ENCODE peak calls at places on chromosomes 2 and 18, in eight cellular contexts. X is suprapubic skin, K is RWPE2, G is adrenal gland, O is fibroblast of mammary gland, U is PC-3, F is AG09309, H is lower leg skin. Q is an unnamed sample.
A peak's percentile ranks its signal among the peaks of the same experiment; 100 is the strongest.

GRCh38 chr2:5392658-5393057 is 299.5 kb upstream of the SOX11 start:
- DNase-seq in X (no peak), K (no peak), G (no peak), O (no peak), U (no peak), F (no peak), H (no peak), Q (no peak)

GRCh38 chr2:231666171-231667095 is 41.9 kb upstream of the PTMA start:
- DNase-seq in X (peak; percentile 97), K (peak; percentile 75), G (peak; percentile 76), O (peak; percentile 87), U (peak; percentile 91), F (peak; percentile 61), H (peak; percentile 93), Q (peak; percentile 96)

GRCh38 chr2:229083606-229084349 is 187.3 kb downstream of the PID1 start:
- DNase-seq in X (no peak), K (no peak), G (no peak), O (no peak), U (no peak), F (no peak), H (no peak), Q (no peak)

GRCh38 chr2:112712903-112713584 is 7.8 kb upstream of the NT5DC4 start:
- DNase-seq in X (no peak), K (no peak), G (no peak), O (peak; percentile 92), U (peak; percentile 62), F (no peak), H (no peak), Q (peak; percentile 86)

GRCh38 chr18:79599503-79599931 is 80.1 kb upstream of the CTDP1 start:
- DNase-seq in X (no peak), K (peak; percentile 43), G (no peak), O (peak; percentile 65), U (peak; percentile 86), F (no peak), H (no peak), Q (peak; percentile 40)

GRCh38 chr18:31636387-31636786 is 44.7 kb downstream of the TTR start:
- DNase-seq in X (no peak), K (no peak), G (no peak), O (no peak), U (no peak), F (no peak), H (no peak), Q (no peak)

GRCh38 chr2:197705912-197706838 is 1.0 kb downstream of the MARS2 start:
- DNase-seq in X (peak; percentile 81), K (peak; percentile 31), G (peak; percentile 39), O (peak; percentile 29), U (peak; percentile 17), F (no peak), H (peak; percentile 20), Q (peak; percentile 30)

GRCh38 chr18:51519571-51519970 is 322.1 kb upstream of the MEX3C start:
- DNase-seq in X (no peak), K (no peak), G (no peak), O (no peak), U (no peak), F (no peak), H (no peak), Q (no peak)

GRCh38 chr2:166658901-166659300 is 164.9 kb upstream of the SCN7A start:
- DNase-seq in X (no peak), K (no peak), G (no peak), O (no peak), U (peak; percentile 33), F (no peak), H (no peak), Q (no peak)

GRCh38 chr18:10754128-10754527 is 228.3 kb downstream of the NAPG start:
- DNase-seq in X (no peak), K (no peak), G (no peak), O (no peak), U (no peak), F (no peak), H (no peak), Q (no peak)

GRCh38 chr2:209094221-209094620 is 329.6 kb upstream of the MAP2 start:
- DNase-seq in X (no peak), K (no peak), G (no peak), O (no peak), U (no peak), F (no peak), H (no peak), Q (no peak)

GRCh38 chr2:218039171-218039570 is 29.9 kb upstream of the RUFY4 start:
- DNase-seq in X (peak; percentile 29), K (no peak), G (no peak), O (peak; percentile 18), U (peak; percentile 73), F (no peak), H (no peak), Q (no peak)

GRCh38 chr2:121532347-121532766 is 1.7 kb downstream of the RNU4ATAC start:
- DNase-seq in X (no peak), K (no peak), G (no peak), O (peak; percentile 70), U (no peak), F (no peak), H (no peak), Q (peak; percentile 81)

GRCh38 chr18:5073026-5073944 is 123.8 kb downstream of the AKAIN1 start:
- DNase-seq in X (no peak), K (no peak), G (peak; percentile 43), O (peak; percentile 29), U (peak; percentile 57), F (no peak), H (no peak), Q (peak; percentile 12)

GRCh38 chr18:73340135-73340934 is 472.5 kb upstream of the NETO1 start:
- DNase-seq in X (no peak), K (no peak), G (no peak), O (peak; percentile 45), U (peak; percentile 85), F (no peak), H (no peak), Q (peak; percentile 1)

GRCh38 chr2:19864369-19864768 is 37.4 kb downstream of the TTC32 start:
- DNase-seq in X (no peak), K (no peak), G (no peak), O (no peak), U (no peak), F (no peak), H (no peak), Q (no peak)

GRCh38 chr18:37561986-37562385 is 3.6 kb downstream of the CELF4 start:
- DNase-seq in X (no peak), K (no peak), G (no peak), O (no peak), U (no peak), F (no peak), H (no peak), Q (no peak)

GRCh38 chr2:199458017-199458805 is 472 bp upstream of the SATB2 start:
- DNase-seq in X (no peak), K (no peak), G (peak; percentile 42), O (peak; percentile 40), U (peak; percentile 60), F (no peak), H (no peak), Q (peak; percentile 39)

GRCh38 chr2:199457147-199458016 is at the start of gene SATB2:
- DNase-seq in X (peak; percentile 84), K (peak; percentile 70), G (peak; percentile 54), O (peak; percentile 83), U (peak; percentile 75), F (no peak), H (no peak), Q (peak; percentile 42)

GRCh38 chr2:199455186-199455532 is 2.6 kb downstream of the SATB2 start:
- DNase-seq in X (no peak), K (no peak), G (no peak), O (no peak), U (no peak), F (no peak), H (no peak), Q (no peak)

GRCh38 chr2:199456383-199457146 is 1.2 kb downstream of the SATB2 start:
- DNase-seq in X (no peak), K (no peak), G (no peak), O (no peak), U (no peak), F (no peak), H (no peak), Q (no peak)

GRCh38 chr2:199455533-199456382 is 2.0 kb downstream of the SATB2 start:
- DNase-seq in X (peak; percentile 80), K (peak; percentile 56), G (no peak), O (peak; percentile 24), U (peak; percentile 43), F (no peak), H (no peak), Q (no peak)
- H3K4me3 ChIP-seq in X (peak overlapping the region; percentile 77), K (peak overlapping the region; percentile 62), G (peak overlapping the region; percentile 79), O (peak overlapping the region; percentile 79), U (peak overlapping the region; percentile 79), F (peak overlapping the region; percentile 91), H (no peak overlapping the region), Q (peak overlapping the region; percentile 77)

DNA sequence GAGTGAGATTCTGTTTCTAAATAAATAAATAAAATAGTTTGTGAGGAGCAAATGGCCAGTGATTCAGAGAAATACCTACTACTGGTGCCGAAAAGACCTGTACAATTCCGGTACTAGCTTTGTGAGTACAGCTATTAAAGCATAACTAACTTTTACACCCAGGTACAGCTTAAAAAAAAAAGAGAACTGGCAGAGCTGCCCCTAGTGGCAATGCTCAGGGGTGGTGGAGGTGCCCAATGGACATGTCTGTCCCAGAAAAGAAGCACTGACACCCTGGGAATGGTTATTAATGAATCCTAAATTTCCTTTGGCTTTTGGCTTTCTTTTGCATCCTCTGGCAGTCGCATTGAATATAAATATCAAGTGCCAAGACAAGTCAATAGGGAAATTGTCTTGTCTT is 87.0 kb downstream of the LIPG start:
- DNase-seq in X (no peak), K (no peak), G (no peak), O (no peak), U (no peak), F (no peak), H (no peak), Q (no peak)
- TF ChIP-seq CTCF in X (no peak), K (no peak), G (no peak), O (peak; percentile 12), U (peak; percentile 33), F (peak; percentile 7), H (no peak), Q (peak; percentile 7)

GRCh38 chr2:105750735-105751134 is 6.0 kb downstream of the NCK2 start:
- DNase-seq in X (peak; percentile 18), K (no peak), G (no peak), O (no peak), U (no peak), F (no peak), H (no peak), Q (no peak)

GRCh38 chr2:105751272-105751671 is 6.6 kb downstream of the NCK2 start:
- DNase-seq in X (no peak), K (no peak), G (no peak), O (no peak), U (no peak), F (no peak), H (no peak), Q (no peak)

GRCh38 chr2:105747997-105748396 is 3.3 kb downstream of the NCK2 start:
- DNase-seq in X (peak; percentile 43), K (no peak), G (peak; percentile 50), O (peak; percentile 28), U (no peak), F (no peak), H (no peak), Q (peak; percentile 12)

GRCh38 chr2:105748564-105748963 is 3.9 kb downstream of the NCK2 start:
- DNase-seq in X (peak; percentile 26), K (no peak), G (no peak), O (no peak), U (peak; percentile 20), F (no peak), H (no peak), Q (no peak)

GRCh38 chr2:105749583-105750399 is 5.1 kb downstream of the NCK2 start:
- DNase-seq in X (peak; percentile 58), K (no peak), G (peak; percentile 72), O (peak; percentile 68), U (no peak), F (no peak), H (no peak), Q (peak; percentile 71)
- H3K4me3 ChIP-seq in X (no peak overlapping the region), K (no peak overlapping the region), G (no peak overlapping the region), O (no peak overlapping the region), U (no peak overlapping the region), F (no peak overlapping the region), H (no peak overlapping the region), Q (no peak overlapping the region)

GRCh38 chr2:169676357-169676756 is 17.8 kb downstream of the CFAP210 start:
- DNase-seq in X (no peak), K (no peak), G (no peak), O (no peak), U (peak; percentile 26), F (no peak), H (no peak), Q (no peak)
- TF ChIP-seq CTCF in X (no peak), K (peak; percentile 32), G (peak; percentile 5), O (peak; percentile 28), U (peak; percentile 56), F (no peak), H (no peak), Q (peak; percentile 28)

Q was measured in fibroblast of villous mesenchyme.